ENCODE peak calls at places on chromosome 7, in six cellular contexts. I, S, X, N, K and Y are unnamed samples.
A peak's percentile ranks its signal among the peaks of the same experiment; 100 is the strongest.

GRCh38 chr7:133682364-133683181 is 429.7 kb downstream of the EXOC4 start:
- DNase-seq in I (no peak), S (no peak), X (no peak), N (no peak), K (no peak), Y (no peak)

GRCh38 chr7:11130012-11130411 is 156.3 kb downstream of the PHF14 start:
- DNase-seq in I (no peak), S (no peak), X (no peak), N (no peak), K (peak; percentile 83), Y (no peak)

GRCh38 chr7:69208848-69209247 is 389.4 kb upstream of the AUTS2 start:
- DNase-seq in I (no peak), S (no peak), X (no peak), N (no peak), K (no peak), Y (peak; percentile 34)

GRCh38 chr7:7099584-7100014 is 82.7 kb upstream of the C1GALT1 start:
- DNase-seq in I (peak; percentile 95), S (no peak), X (peak; percentile 24), N (peak; percentile 9), K (peak; percentile 97), Y (peak; percentile 63)

GRCh38 chr7:7122701-7123281 is 59.6 kb upstream of the C1GALT1 start:
- DNase-seq in I (no peak), S (no peak), X (no peak), N (no peak), K (peak; percentile 24), Y (no peak)

GRCh38 chr7:2342492-2342891 is 12.1 kb upstream of the EIF3B start:
- DNase-seq in I (no peak), S (no peak), X (no peak), N (no peak), K (no peak), Y (no peak)

GRCh38 chr7:138697535-138698182 is 3.5 kb downstream of the SVOPL start:
- DNase-seq in I (no peak), S (no peak), X (no peak), N (no peak), K (no peak), Y (no peak)

GRCh38 chr7:116738378-116738777 is 66.4 kb downstream of the MET start:
- DNase-seq in I (no peak), S (no peak), X (no peak), N (no peak), K (no peak), Y (no peak)

GRCh38 chr7:51067757-51068156 is 248.9 kb downstream of the COBL start:
- DNase-seq in I (peak; percentile 72), S (no peak), X (peak; percentile 66), N (peak; percentile 53), K (peak; percentile 83), Y (peak; percentile 72)

GRCh38 chr7:93150200-93150835 is 2.1 kb upstream of the SAMD9L start:
- DNase-seq in I (peak; percentile 46), S (no peak), X (no peak), N (no peak), K (peak; percentile 31), Y (no peak)

GRCh38 chr7:91357929-91358328 is 93.7 kb downstream of the FZD1 start:
- DNase-seq in I (no peak), S (no peak), X (no peak), N (no peak), K (no peak), Y (no peak)

GRCh38 chr7:81534996-81535395 is 234.9 kb downstream of the HGF start:
- DNase-seq in I (no peak), S (no peak), X (no peak), N (no peak), K (no peak), Y (no peak)

GRCh38 chr7:92685146-92686042 is 95.2 kb upstream of the FAM133B start:
- DNase-seq in I (no peak), S (no peak), X (no peak), N (no peak), K (no peak), Y (no peak)

GRCh38 chr7:114791771-114792170 is 130.1 kb upstream of the MDFIC start:
- DNase-seq in I (no peak), S (no peak), X (no peak), N (no peak), K (peak; percentile 20), Y (no peak)

GRCh38 chr7:19051767-19052375 is 65.6 kb downstream of the TWIST1 start:
- DNase-seq in I (peak; percentile 32), S (no peak), X (no peak), N (peak; percentile 10), K (peak; percentile 43), Y (no peak)

GRCh38 chr7:3922175-3922635 is 621.2 kb downstream of the SDK1 start:
- DNase-seq in I (peak; percentile 43), S (no peak), X (peak; percentile 13), N (peak; percentile 5), K (peak; percentile 99), Y (peak; percentile 72)

GRCh38 chr7:101870361-101871062 is 53.1 kb downstream of the CUX1 start:
- DNase-seq in I (peak; percentile 74), S (no peak), X (no peak), N (peak; percentile 40), K (no peak), Y (no peak)

GRCh38 chr7:107742678-107743566 is 1.0 kb upstream of the CBLL1 start:
- DNase-seq in I (no peak), S (no peak), X (no peak), N (no peak), K (no peak), Y (peak; percentile 75)

GRCh38 chr7:92075455-92076158 is 58.7 kb downstream of the CYP51A1 start:
- DNase-seq in I (peak; percentile 23), S (no peak), X (no peak), N (no peak), K (no peak), Y (peak; percentile 13)

GRCh38 chr7:43362652-43363428 is 220.1 kb upstream of the STK17A start:
- DNase-seq in I (peak; percentile 18), S (no peak), X (no peak), N (peak; percentile 32), K (no peak), Y (peak; percentile 24)

GRCh38 chr7:155459133-155459866 is 1.4 kb downstream of the EN2 start:
- DNase-seq in I (no peak), S (no peak), X (no peak), N (no peak), K (no peak), Y (no peak)

GRCh38 chr7:9939171-9939570 is 1034.5 kb upstream of the PHF14 start:
- DNase-seq in I (no peak), S (no peak), X (no peak), N (no peak), K (no peak), Y (no peak)

GRCh38 chr7:89283311-89283710 is 487.8 kb upstream of the TEX47 start:
- DNase-seq in I (no peak), S (no peak), X (no peak), N (no peak), K (no peak), Y (no peak)

GRCh38 chr7:129101746-129102145 is 42.8 kb upstream of the TSPAN33 start:
- DNase-seq in I (no peak), S (no peak), X (no peak), N (no peak), K (no peak), Y (no peak)

GRCh38 chr7:100013328-100013676 is 2.1 kb upstream of the ZKSCAN1 start:
- DNase-seq in I (peak; percentile 43), S (no peak), X (no peak), N (no peak), K (no peak), Y (no peak)

GRCh38 chr7:111855842-111856227 is 293.5 kb upstream of the IMMP2L start:
- DNase-seq in I (no peak), S (no peak), X (no peak), N (no peak), K (peak; percentile 59), Y (peak; percentile 65)

GRCh38 chr7:105270117-105270516 is 118.6 kb downstream of the SRPK2 start:
- DNase-seq in I (no peak), S (no peak), X (no peak), N (peak; percentile 35), K (no peak), Y (no peak)

GRCh38 chr7:151045967-151046366 is 2.4 kb upstream of the ASIC3 start:
- DNase-seq in I (no peak), S (no peak), X (no peak), N (no peak), K (no peak), Y (no peak)

GRCh38 chr7:55561756-55562155 is 10.5 kb downstream of the VOPP1 start:
- DNase-seq in I (no peak), S (no peak), X (no peak), N (no peak), K (no peak), Y (no peak)

GRCh38 chr7:95420996-95421846 is 13.6 kb downstream of the PON2 start:
- DNase-seq in I (no peak), S (no peak), X (peak; percentile 37), N (no peak), K (peak; percentile 47), Y (peak; percentile 76)

GRCh38 chr7:5597772-5598171 is 174.1 kb upstream of the TNRC18 start:
- DNase-seq in I (no peak), S (no peak), X (no peak), N (no peak), K (peak; percentile 18), Y (no peak)

GRCh38 chr7:69439636-69440325 is 158.5 kb upstream of the AUTS2 start:
- DNase-seq in I (no peak), S (no peak), X (no peak), N (no peak), K (no peak), Y (no peak)

GRCh38 chr7:41315764-41316163 is 387.1 kb downstream of the INHBA start:
- DNase-seq in I (no peak), S (no peak), X (no peak), N (no peak), K (no peak), Y (no peak)

GRCh38 chr7:21773326-21773725 is 172.4 kb downstream of the CDCA7L start:
- DNase-seq in I (no peak), S (no peak), X (no peak), N (no peak), K (no peak), Y (peak; percentile 73)

GRCh38 chr7:4216016-4216415 is 466.1 kb upstream of the FOXK1 start:
- DNase-seq in I (no peak), S (no peak), X (no peak), N (no peak), K (no peak), Y (no peak)

GRCh38 chr7:16268821-16269768 is 152.2 kb downstream of the CRPPA start:
- DNase-seq in I (peak; percentile 22), S (no peak), X (no peak), N (no peak), K (peak; percentile 94), Y (peak; percentile 15)

GRCh38 chr7:51789494-51789893 is 472.9 kb upstream of the COBL start:
- DNase-seq in I (no peak), S (no peak), X (no peak), N (no peak), K (no peak), Y (no peak)